ENCODE peak calls at places on chromosomes 11 and 22, in nine cellular contexts. W is left ventricle myocardium superior, J is AG08395, G is lung, K is uterus, O is body of pancreas, A is COR-L47, V is SK-N-MC, M is epithelial cell of proximal tubule. Q is an unnamed sample.

GRCh38 chr11:118304227-118304808 is at the start of gene CD3E:
- DNase-seq in O (no peak), M (no peak), A (no peak), W (no peak), K (no peak), J (no peak), G (no peak), V (no peak), Q (no peak)

GRCh38 chr11:83661491-83662350 is 375.6 kb upstream of the CCDC90B start:
- DNase-seq in W (no peak), A (no peak), K (no peak), M (no peak), G (no peak), O (no peak), J (no peak), V (no peak), Q (no peak)

GRCh38 chr11:96254087-96254486 is 88.9 kb downstream of the MAML2 start:
- DNase-seq in G (no peak), M (no peak), J (peak), K (no peak), O (no peak), V (no peak), A (no peak), W (no peak), Q (no peak)

GRCh38 chr11:96109265-96110030 is 185.5 kb upstream of the MTMR2 start:
- DNase-seq in V (no peak), O (no peak), W (no peak), K (no peak), J (no peak), G (no peak), A (no peak), M (no peak), Q (no peak)

GRCh38 chr22:37184380-37184755 is 3.7 kb downstream of the C1QTNF6 start:
- DNase-seq in A (no peak), M (no peak), G (no peak), V (no peak), O (no peak), W (no peak), K (no peak), J (no peak), Q (no peak)

GRCh38 chr11:16070573-16070972 is 285.8 kb downstream of the SOX6 start:
- DNase-seq in M (no peak), W (no peak), O (no peak), K (no peak), V (no peak), G (no peak), A (no peak), J (no peak), Q (no peak)

GRCh38 chr11:14554959-14555358 is 34.8 kb upstream of the PSMA1 start:
- DNase-seq in G (no peak), W (no peak), J (no peak), A (no peak), M (no peak), K (no peak), V (no peak), O (no peak), Q (no peak)

GRCh38 chr11:21675049-21675616 is 517.8 kb upstream of the ANO5 start:
- DNase-seq in V (no peak), G (no peak), W (no peak), M (no peak), K (no peak), A (no peak), J (no peak), O (no peak), Q (no peak)

GRCh38 chr11:65169164-65169641 is 830 bp upstream of the SPDYC start:
- DNase-seq in O (no peak), K (no peak), J (no peak), G (no peak), M (no peak), A (no peak), V (no peak), W (no peak), Q (no peak)

GRCh38 chr11:47330002-47330911 is 22.2 kb downstream of the MYBPC3 start:
- DNase-seq in A (no peak), O (peak), W (peak), G (no peak), V (no peak), J (peak), M (no peak), K (no peak), Q (no peak)

GRCh38 chr22:36753916-36754315 is 22.0 kb downstream of the IFT27 start:
- DNase-seq in V (no peak), M (no peak), J (no peak), K (no peak), G (no peak), A (no peak), O (no peak), W (no peak), Q (no peak)

GRCh38 chr11:107385361-107385982 is 72.2 kb downstream of the CWF19L2 start:
- DNase-seq in K (no peak), W (no peak), V (no peak), J (peak), O (no peak), A (no peak), G (no peak), M (peak), Q (no peak)